ENCODE peak calls at places on chromosomes 3 and 15, in four cellular contexts. R is H1, I is HepG2, P is K562. X is an unnamed sample.
A peak's percentile ranks its signal among the peaks of the same experiment; 100 is the strongest.

GRCh38 chr3:57281710-57282109 is 10.8 kb downstream of the ASB14 start:
- DNase-seq in R (no peak), I (no peak), P (no peak), X (no peak)

GRCh38 chr3:17239417-17239816 is 354.7 kb downstream of the PLCL2 start:
- DNase-seq in R (no peak), I (peak; percentile 21), P (no peak), X (no peak)

GRCh38 chr3:60456180-60456579 is 795.1 kb downstream of the FHIT start:
- DNase-seq in R (no peak), I (no peak), P (no peak), X (no peak)

GRCh38 chr3:193885832-193886231 is 250.1 kb upstream of the HES1 start:
- DNase-seq in R (no peak), I (peak; percentile 7), P (no peak), X (no peak)

GRCh38 chr15:33009026-33009425 is 185.5 kb downstream of the FMN1 start:
- DNase-seq in R (no peak), I (no peak), P (no peak), X (no peak)

GRCh38 chr3:52458031-52458760 is 2.8 kb downstream of the NISCH start:
- DNase-seq in R (no peak), I (no peak), P (no peak), X (no peak)

GRCh38 chr3:9778518-9779129 is 8.9 kb upstream of the CAMK1 start:
- DNase-seq in R (no peak), I (no peak), P (no peak), X (no peak)

GRCh38 chr3:41073190-41073589 is 126.1 kb upstream of the CTNNB1 start:
- DNase-seq in R (no peak), I (no peak), P (no peak), X (no peak)

GRCh38 chr3:111610189-111610588 is 15.0 kb upstream of the ZBED2 start:
- DNase-seq in R (no peak), I (no peak), P (no peak), X (peak; percentile 48)

GRCh38 chr15:23869391-23869790 is 182.3 kb upstream of the NDN start:
- DNase-seq in R (no peak), I (peak; percentile 46), P (peak; percentile 19), X (no peak)

GRCh38 chr3:107604057-107604802 is 81.5 kb downstream of the BBX start:
- DNase-seq in R (no peak), I (no peak), P (no peak), X (no peak)

GRCh38 chr15:96414875-96415274 is 84.4 kb downstream of the NR2F2 start:
- DNase-seq in R (no peak), I (no peak), P (no peak), X (no peak)

GRCh38 chr3:169660709-169661566 is 2.6 kb downstream of the MECOM start:
- DNase-seq in R (no peak), I (no peak), P (no peak), X (no peak)

GRCh38 chr3:190108789-190109188 is 11.9 kb downstream of the P3H2 start:
- DNase-seq in R (no peak), I (no peak), P (no peak), X (no peak)

GRCh38 chr15:67820992-67821783 is 4.1 kb upstream of the SKOR1 start:
- DNase-seq in R (no peak), I (peak; percentile 28), P (peak; percentile 77), X (no peak)

GRCh38 chr15:51129513-51130197 is 34.9 kb upstream of the TNFAIP8L3 start:
- DNase-seq in R (no peak), I (no peak), P (no peak), X (no peak)

GRCh38 chr3:46971742-46972141 is 4.8 kb downstream of the CCDC12 start:
- DNase-seq in R (no peak), I (no peak), P (no peak), X (no peak)
- H3K36me3 ChIP-seq in R (peaks cover 2% of the 10 kb centered on the region), I (peaks cover 19% of the 10 kb centered on the region), P (peaks cover 65% of the 10 kb centered on the region), X (peaks cover 9% of the 10 kb centered on the region)

GRCh38 chr3:152738656-152739055 is 96.3 kb upstream of the P2RY1 start:
- DNase-seq in R (no peak), I (no peak), P (no peak), X (peak; percentile 60)

GRCh38 chr3:152742368-152743347 is 92.3 kb upstream of the P2RY1 start:
- DNase-seq in R (no peak), I (no peak), P (no peak), X (no peak)

DNA sequence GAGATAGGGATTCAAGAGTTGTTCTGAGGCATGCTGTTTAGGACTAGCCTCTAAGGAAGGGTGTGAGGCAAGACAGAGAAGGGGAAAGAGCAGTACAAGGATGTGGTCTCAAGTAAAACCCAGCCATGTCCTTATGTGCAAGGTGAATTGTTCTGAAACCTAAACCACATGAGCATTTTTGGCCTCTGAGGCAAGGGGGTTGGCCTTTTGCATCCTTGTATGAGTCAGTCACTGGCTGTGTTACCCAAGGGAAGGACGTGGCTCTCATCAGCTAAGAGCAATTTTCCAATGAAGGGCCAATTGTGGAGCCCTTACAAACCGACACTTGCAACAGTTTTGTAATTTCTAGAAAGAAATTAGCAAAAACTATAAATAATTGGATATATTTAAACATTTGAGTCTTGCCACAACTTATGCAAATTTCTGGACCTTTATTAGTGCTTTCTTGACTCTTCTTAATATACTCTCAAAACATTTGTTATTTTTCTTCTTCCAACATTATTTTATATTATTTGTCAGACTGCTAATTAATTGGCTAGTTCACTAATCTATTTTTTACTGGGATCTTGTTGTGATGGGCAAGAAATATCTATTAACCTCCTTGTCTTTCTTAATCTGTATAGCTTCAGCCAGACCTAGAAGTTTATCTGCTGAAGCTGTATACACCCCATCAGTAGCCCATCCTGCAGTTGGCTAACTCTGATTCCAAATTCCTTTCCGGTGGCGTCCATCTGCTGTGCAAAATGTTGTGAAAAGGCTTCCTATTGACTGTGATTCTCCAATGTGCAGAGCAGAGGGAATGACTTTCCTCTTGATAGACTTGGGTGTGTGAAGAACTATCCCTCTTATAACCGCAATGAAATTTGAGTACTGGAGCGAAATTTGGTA is 97.7 kb upstream of the P2RY1 start:
- DNase-seq in R (no peak), I (no peak), P (no peak), X (peak; percentile 96)
- TF ChIP-seq ZNF274 in R (no peak), I (no peak), P (no peak), X (no peak)

GRCh38 chr3:125613204-125613603 is 17.9 kb upstream of the OSBPL11 start:
- DNase-seq in R (no peak), I (no peak), P (no peak), X (no peak)

GRCh38 chr3:125615256-125615655 is 20.0 kb upstream of the OSBPL11 start:
- DNase-seq in R (no peak), I (no peak), P (no peak), X (no peak)

GRCh38 chr3:125618851-125619250 is 23.6 kb upstream of the OSBPL11 start:
- DNase-seq in R (no peak), I (no peak), P (no peak), X (no peak)

GRCh38 chr3:125622381-125622788 is 27.1 kb upstream of the OSBPL11 start:
- DNase-seq in R (no peak), I (no peak), P (no peak), X (no peak)

DNA sequence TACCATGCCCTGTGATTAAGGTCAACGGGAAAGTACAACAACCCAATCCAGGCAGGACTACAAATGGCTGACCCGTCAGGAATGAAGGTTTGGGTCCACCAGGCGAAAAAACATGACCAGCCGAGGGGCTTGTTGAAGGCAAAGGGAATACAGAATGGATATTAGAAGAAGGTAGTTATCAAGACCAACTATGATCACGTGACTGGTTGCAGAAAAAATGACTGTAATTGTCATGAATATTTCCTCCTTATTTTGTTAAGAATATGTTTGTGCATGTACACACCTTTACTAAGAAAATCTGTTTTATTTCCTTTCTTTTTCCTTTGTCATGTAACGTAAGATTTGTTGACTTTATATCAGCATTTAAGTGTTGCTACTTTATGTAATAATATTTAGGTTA is 22.9 kb upstream of the OSBPL11 start:
- DNase-seq in R (no peak), I (no peak), P (no peak), X (no peak)
- TF ChIP-seq ATF3 in R (no peak), I (no peak), P (no peak), X (no peak)

GRCh38 chr15:31230630-31231485 is 95.8 kb upstream of the KLF13 start:
- DNase-seq in R (no peak), I (no peak), P (no peak), X (peak; percentile 99)

GRCh38 chr15:31226011-31226410 is 100.6 kb upstream of the KLF13 start:
- DNase-seq in R (no peak), I (no peak), P (no peak), X (no peak)

GRCh38 chr15:31227235-31227634 is 99.4 kb upstream of the KLF13 start:
- DNase-seq in R (no peak), I (no peak), P (no peak), X (no peak)

GRCh38 chr15:31227954-31228542 is 98.6 kb upstream of the KLF13 start:
- DNase-seq in R (no peak), I (no peak), P (no peak), X (no peak)

DNA sequence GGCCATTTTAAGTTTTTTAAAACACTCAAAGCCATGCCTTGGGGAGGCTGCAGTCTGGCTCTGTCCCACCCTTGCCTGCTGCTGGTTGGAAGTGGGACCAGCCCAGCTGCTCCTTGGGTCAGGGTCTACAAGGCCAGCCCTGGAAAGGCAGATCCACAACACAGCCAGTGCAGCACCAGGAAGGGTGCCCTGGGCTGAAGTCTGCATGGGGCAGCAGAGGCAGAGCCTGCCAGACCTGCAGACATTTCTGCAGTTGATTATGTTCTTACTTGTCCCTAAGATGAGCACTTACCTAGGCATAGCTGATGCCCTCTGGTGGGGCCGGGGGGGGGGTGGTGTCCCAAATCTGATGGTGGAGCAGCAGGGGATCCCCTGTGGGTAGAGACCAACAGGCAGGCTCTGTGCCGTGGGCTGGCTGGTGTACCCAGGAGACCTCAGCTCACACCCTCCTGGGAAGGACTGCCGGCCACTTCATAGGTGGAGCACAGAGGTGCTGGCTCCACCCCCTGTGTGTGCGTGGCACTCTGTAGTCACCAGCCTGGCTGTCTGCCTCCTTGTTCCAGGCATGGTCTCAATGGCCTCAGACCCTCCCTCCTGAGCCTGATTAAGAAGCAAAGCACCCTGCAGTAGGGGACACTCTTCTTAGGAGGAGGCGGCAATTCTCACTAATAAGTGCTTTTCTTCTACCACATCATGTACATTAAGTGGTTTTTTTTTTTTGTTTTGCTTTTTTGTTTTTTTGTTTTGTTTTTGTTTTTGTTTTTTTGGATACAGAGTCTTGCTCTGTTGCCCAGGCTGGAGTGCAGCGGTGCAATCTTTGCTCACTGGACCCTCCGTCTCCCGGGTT is 97.4 kb upstream of the KLF13 start:
- DNase-seq in R (no peak), I (peak; percentile 58), P (no peak), X (peak; percentile 91)
- H3K36me3 ChIP-seq in R (no peaks in the 10 kb centered on the region), I (no peaks in the 10 kb centered on the region), P (no peaks in the 10 kb centered on the region), X (no peaks in the 10 kb centered on the region)

X was measured in GM12878.